ENCODE peak calls at places on chromosomes 13 and 19, in six cellular contexts. One of them, this sample, is unnamed.

GRCh38 chr19:2193807-2194206 is 30.1 kb downstream of the DOT1L start:
- DNase-seq in testis: no peak
- DNase-seq in transverse colon: no peak
- DNase-seq in mucosa of descending colon: no peak
- DNase-seq in cardiac fibroblast: no peak
- DNase-seq in PC-3: no peak
- DNase-seq in this sample: no peak

GRCh38 chr19:1223018-1223855 is 14.6 kb downstream of the CBARP start:
- DNase-seq in testis: peak; percentile 63
- DNase-seq in transverse colon: no peak
- DNase-seq in mucosa of descending colon: no peak
- DNase-seq in cardiac fibroblast: peak; percentile 60
- DNase-seq in PC-3: peak; percentile 41
- DNase-seq in this sample: peak; percentile 37

GRCh38 chr13:112368883-112369282 is 7.3 kb upstream of the SPACA7 start:
- DNase-seq in testis: no peak
- DNase-seq in transverse colon: no peak
- DNase-seq in mucosa of descending colon: no peak
- DNase-seq in cardiac fibroblast: no peak
- DNase-seq in PC-3: no peak
- DNase-seq in this sample: no peak

GRCh38 chr19:44582581-44583265 is 30.6 kb upstream of the IGSF23 start:
- DNase-seq in testis: peak; percentile 41
- DNase-seq in transverse colon: peak; percentile 55
- DNase-seq in mucosa of descending colon: peak; percentile 73
- DNase-seq in cardiac fibroblast: peak; percentile 56
- DNase-seq in PC-3: peak; percentile 37
- DNase-seq in this sample: no peak

GRCh38 chr13:99572131-99572530 is 70.9 kb downstream of the TM9SF2 start:
- DNase-seq in testis: no peak
- DNase-seq in transverse colon: no peak
- DNase-seq in mucosa of descending colon: no peak
- DNase-seq in cardiac fibroblast: peak; percentile 32
- DNase-seq in PC-3: no peak
- DNase-seq in this sample: no peak

GRCh38 chr19:10005632-10006334 is 4.5 kb downstream of the COL5A3 start:
- DNase-seq in testis: no peak
- DNase-seq in transverse colon: no peak
- DNase-seq in mucosa of descending colon: no peak
- DNase-seq in cardiac fibroblast: no peak
- DNase-seq in PC-3: no peak
- DNase-seq in this sample: no peak

GRCh38 chr19:3511506-3512251 is 5.6 kb downstream of the FZR1 start:
- DNase-seq in testis: no peak
- DNase-seq in transverse colon: no peak
- DNase-seq in mucosa of descending colon: no peak
- DNase-seq in cardiac fibroblast: no peak
- DNase-seq in PC-3: no peak
- DNase-seq in this sample: no peak

GRCh38 chr13:80000679-80001509 is 340.0 kb downstream of the SPRY2 start:
- DNase-seq in testis: no peak
- DNase-seq in transverse colon: no peak
- DNase-seq in mucosa of descending colon: no peak
- DNase-seq in cardiac fibroblast: no peak
- DNase-seq in PC-3: no peak
- DNase-seq in this sample: no peak

GRCh38 chr13:71606818-71607217 is 260.2 kb downstream of the DACH1 start:
- DNase-seq in testis: no peak
- DNase-seq in transverse colon: no peak
- DNase-seq in mucosa of descending colon: no peak
- DNase-seq in cardiac fibroblast: no peak
- DNase-seq in PC-3: no peak
- DNase-seq in this sample: no peak

GRCh38 chr19:46753420-46754155 is 7.3 kb upstream of the STRN4 start:
- DNase-seq in testis: peak; percentile 68
- DNase-seq in transverse colon: peak; percentile 78
- DNase-seq in mucosa of descending colon: peak; percentile 81
- DNase-seq in cardiac fibroblast: no peak
- DNase-seq in PC-3: peak; percentile 51
- DNase-seq in this sample: no peak

GRCh38 chr19:4294389-4294788 is 7.8 kb downstream of the TMIGD2 start:
- DNase-seq in testis: no peak
- DNase-seq in transverse colon: no peak
- DNase-seq in mucosa of descending colon: no peak
- DNase-seq in cardiac fibroblast: no peak
- DNase-seq in PC-3: no peak
- DNase-seq in this sample: no peak

GRCh38 chr19:4375164-4375619 is 25.2 kb downstream of the SH3GL1 start:
- DNase-seq in testis: no peak
- DNase-seq in transverse colon: peak; percentile 80
- DNase-seq in mucosa of descending colon: peak; percentile 70
- DNase-seq in cardiac fibroblast: no peak
- DNase-seq in PC-3: peak; percentile 95
- DNase-seq in this sample: no peak

GRCh38 chr19:10009269-10009665 is 1.0 kb downstream of the COL5A3 start:
- DNase-seq in testis: peak; percentile 74
- DNase-seq in transverse colon: peak; percentile 59
- DNase-seq in mucosa of descending colon: peak; percentile 61
- DNase-seq in cardiac fibroblast: peak; percentile 93
- DNase-seq in PC-3: peak; percentile 27
- DNase-seq in this sample: peak; percentile 87

GRCh38 chr13:36820222-36820621 is 1.2 kb downstream of the RFXAP start:
- DNase-seq in testis: no peak
- DNase-seq in transverse colon: no peak
- DNase-seq in mucosa of descending colon: no peak
- DNase-seq in cardiac fibroblast: peak; percentile 21
- DNase-seq in PC-3: no peak
- DNase-seq in this sample: peak; percentile 13

GRCh38 chr13:36818483-36819063 is 449 bp upstream of the RFXAP start:
- DNase-seq in testis: no peak
- DNase-seq in transverse colon: no peak
- DNase-seq in mucosa of descending colon: no peak
- DNase-seq in cardiac fibroblast: no peak
- DNase-seq in PC-3: no peak
- DNase-seq in this sample: no peak

GRCh38 chr13:36817996-36818395 is 1.0 kb upstream of the RFXAP start:
- DNase-seq in testis: no peak
- DNase-seq in transverse colon: no peak
- DNase-seq in mucosa of descending colon: no peak
- DNase-seq in cardiac fibroblast: no peak
- DNase-seq in PC-3: no peak
- DNase-seq in this sample: no peak

GRCh38 chr13:36819811-36820140 is 754 bp downstream of the RFXAP start:
- DNase-seq in testis: no peak
- DNase-seq in transverse colon: no peak
- DNase-seq in mucosa of descending colon: no peak
- DNase-seq in cardiac fibroblast: peak; percentile 38
- DNase-seq in PC-3: peak; percentile 21
- DNase-seq in this sample: peak; percentile 26

DNA sequence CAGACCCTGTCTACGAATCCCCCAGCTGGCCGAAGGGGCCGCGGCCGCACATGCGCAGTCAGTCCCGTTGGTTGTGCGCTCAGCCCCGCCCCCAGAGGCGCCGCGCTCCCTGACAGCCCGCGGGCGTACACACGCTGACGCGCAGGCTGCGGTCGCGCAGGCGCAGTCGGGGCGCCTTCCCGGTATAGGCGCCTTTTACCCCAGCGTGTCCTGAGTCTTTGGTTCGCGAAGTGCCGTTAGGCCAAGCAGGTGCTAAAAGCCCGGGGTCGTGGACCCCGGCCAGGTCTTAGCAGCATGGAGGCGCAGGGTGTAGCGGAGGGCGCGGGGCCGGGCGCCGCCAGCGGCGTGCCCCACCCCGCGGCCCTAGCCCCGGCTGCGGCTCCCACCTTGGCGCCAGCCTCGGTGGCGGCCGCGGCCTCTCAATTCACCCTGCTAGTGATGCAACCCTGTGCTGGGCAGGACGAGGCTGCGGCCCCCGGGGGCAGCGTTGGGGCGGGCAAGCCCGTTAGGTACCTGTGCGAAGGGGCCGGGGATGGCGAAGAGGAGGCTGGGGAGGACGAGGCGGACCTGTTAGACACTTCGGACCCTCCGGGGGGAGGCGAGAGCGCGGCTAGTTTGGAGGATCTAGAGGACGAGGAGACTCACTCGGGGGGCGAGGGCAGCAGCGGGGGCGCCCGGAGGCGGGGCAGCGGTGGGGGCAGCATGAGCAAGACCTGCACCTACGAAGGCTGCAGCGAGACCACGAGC is at the start of gene RFXAP:
- DNase-seq in testis: peak; percentile 94
- DNase-seq in transverse colon: peak; percentile 92
- DNase-seq in mucosa of descending colon: peak; percentile 94
- DNase-seq in cardiac fibroblast: peak; percentile 87
- DNase-seq in PC-3: peak; percentile 76
- DNase-seq in this sample: peak; percentile 87
- TF ChIP-seq CTCF in testis: no peak
- TF ChIP-seq CTCF in transverse colon: no peak
- TF ChIP-seq CTCF in mucosa of descending colon: peak; percentile 7
- TF ChIP-seq CTCF in cardiac fibroblast: no peak
- TF ChIP-seq CTCF in PC-3: no peak
- TF ChIP-seq CTCF in this sample: no peak

GRCh38 chr13:51223284-51224270 is 1.4 kb downstream of the FAM124A start:
- DNase-seq in testis: no peak
- DNase-seq in transverse colon: no peak
- DNase-seq in mucosa of descending colon: no peak
- DNase-seq in cardiac fibroblast: no peak
- DNase-seq in PC-3: no peak
- DNase-seq in this sample: no peak

GRCh38 chr13:51222510-51223283 is 499 bp downstream of the FAM124A start:
- DNase-seq in testis: no peak
- DNase-seq in transverse colon: no peak
- DNase-seq in mucosa of descending colon: no peak
- DNase-seq in cardiac fibroblast: no peak
- DNase-seq in PC-3: peak; percentile 5
- DNase-seq in this sample: no peak

GRCh38 chr13:51220706-51221105 is 1.5 kb upstream of the FAM124A start:
- DNase-seq in testis: no peak
- DNase-seq in transverse colon: no peak
- DNase-seq in mucosa of descending colon: no peak
- DNase-seq in cardiac fibroblast: no peak
- DNase-seq in PC-3: no peak
- DNase-seq in this sample: no peak

GRCh38 chr13:51221108-51221507 is 1.1 kb upstream of the FAM124A start:
- DNase-seq in testis: no peak
- DNase-seq in transverse colon: no peak
- DNase-seq in mucosa of descending colon: no peak
- DNase-seq in cardiac fibroblast: no peak
- DNase-seq in PC-3: no peak
- DNase-seq in this sample: no peak

DNA sequence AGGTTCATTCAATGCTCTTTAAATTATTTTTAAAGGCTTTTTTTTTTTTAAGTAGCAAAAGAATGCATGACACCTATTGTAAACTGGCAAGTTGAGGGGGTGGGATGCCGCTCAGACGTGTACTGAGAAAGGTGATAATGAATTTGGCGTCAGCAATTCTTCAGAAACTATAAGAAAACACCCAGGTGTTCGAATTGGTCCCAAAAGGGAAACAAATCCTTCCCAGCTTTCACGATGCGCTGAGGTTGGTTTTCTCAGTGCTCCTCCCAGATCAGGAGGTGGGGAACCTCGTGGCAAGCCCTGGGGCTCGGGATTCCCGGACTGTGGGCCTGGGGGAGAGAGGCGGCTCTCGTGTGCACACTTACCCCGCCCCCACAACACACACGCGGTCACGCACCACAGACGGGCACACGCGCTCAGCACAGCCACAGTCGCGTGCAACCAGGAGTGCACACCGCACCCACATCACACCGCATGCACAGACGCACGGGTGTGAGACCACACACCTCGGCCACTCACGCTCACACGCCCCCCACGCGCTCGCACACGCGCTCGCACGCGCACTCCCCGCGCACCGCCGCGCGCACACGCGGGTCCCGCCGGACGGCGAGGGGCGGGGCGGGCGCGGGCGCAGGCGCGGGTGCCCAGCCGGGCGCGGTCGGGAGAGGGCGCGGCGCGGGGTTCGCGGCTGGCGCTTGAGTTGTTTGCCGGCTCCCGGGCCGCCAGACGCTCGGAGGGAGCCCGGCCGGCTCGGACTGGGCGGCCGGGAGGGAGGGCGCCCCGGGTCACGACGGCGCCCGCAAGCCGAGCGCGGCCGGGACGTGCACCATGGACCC is at the start of gene FAM124A:
- DNase-seq in testis: no peak
- DNase-seq in transverse colon: peak; percentile 53
- DNase-seq in mucosa of descending colon: peak; percentile 60
- DNase-seq in cardiac fibroblast: no peak
- DNase-seq in PC-3: peak; percentile 45
- DNase-seq in this sample: no peak
- TF ChIP-seq CTCF in testis: no peak
- TF ChIP-seq CTCF in transverse colon: no peak
- TF ChIP-seq CTCF in mucosa of descending colon: peak; percentile 27
- TF ChIP-seq CTCF in cardiac fibroblast: no peak
- TF ChIP-seq CTCF in PC-3: no peak
- TF ChIP-seq CTCF in this sample: peak; percentile 10

DNA sequence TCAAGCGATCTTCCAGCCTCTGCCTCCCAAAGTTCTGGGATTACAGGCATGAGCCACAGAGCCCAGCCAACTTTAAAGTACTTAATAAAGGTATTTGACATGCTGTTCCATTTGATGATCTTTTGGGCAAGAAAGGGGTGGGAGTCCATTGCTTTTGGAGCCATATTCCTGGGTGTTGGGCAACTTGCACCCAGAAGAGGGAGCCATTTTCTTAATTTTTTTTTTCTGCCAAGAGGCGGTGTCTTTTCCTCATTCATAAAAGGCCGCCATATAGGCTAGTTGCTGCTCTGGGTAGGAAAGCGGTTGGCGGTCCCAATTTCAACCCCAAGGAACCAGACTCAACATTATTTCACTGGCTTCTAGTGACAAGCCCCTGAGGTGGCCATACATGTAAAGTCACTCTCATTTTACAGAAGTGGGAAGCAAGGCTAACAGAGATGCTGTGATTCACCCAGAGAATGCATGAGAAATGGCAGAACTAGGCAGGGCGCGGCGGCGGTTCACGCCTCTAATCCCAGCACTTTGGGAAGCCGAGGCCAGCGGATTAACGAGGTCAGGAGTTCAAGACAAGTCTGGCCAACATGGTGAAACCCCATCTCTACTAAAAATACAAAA is 139.6 kb downstream of the CACNA1A start:
- DNase-seq in testis: no peak
- DNase-seq in transverse colon: no peak
- DNase-seq in mucosa of descending colon: no peak
- DNase-seq in cardiac fibroblast: peak; percentile 58
- DNase-seq in PC-3: peak; percentile 81
- DNase-seq in this sample: peak; percentile 27
- TF ChIP-seq CTCF in testis: no peak
- TF ChIP-seq CTCF in transverse colon: no peak
- TF ChIP-seq CTCF in mucosa of descending colon: no peak
- TF ChIP-seq CTCF in cardiac fibroblast: peak; percentile 59
- TF ChIP-seq CTCF in PC-3: peak; percentile 93
- TF ChIP-seq CTCF in this sample: peak; percentile 57

DNA sequence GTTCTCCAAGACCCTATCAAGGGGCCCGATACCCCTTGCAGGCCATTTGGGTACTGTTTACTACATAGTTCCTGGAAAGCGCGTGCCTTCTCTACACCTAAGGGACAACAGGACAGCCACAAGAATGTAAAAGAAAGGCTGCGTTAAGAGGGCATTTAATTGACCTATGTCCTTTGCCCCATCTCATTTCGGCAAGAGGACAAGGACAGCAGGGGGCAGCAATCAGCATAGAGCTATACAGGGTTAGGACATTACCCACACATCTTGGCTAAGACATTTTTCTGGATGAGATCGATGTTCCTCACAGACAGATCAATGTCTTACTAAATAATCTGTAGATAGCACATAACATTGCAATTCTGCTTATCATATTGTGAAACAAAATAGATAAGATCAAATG is 41.2 kb downstream of the FLT3 start:
- DNase-seq in testis: peak; percentile 70
- DNase-seq in transverse colon: peak; percentile 51
- DNase-seq in mucosa of descending colon: peak; percentile 51
- DNase-seq in cardiac fibroblast: peak; percentile 48
- DNase-seq in PC-3: peak; percentile 54
- DNase-seq in this sample: no peak
- TF ChIP-seq CTCF in testis: no peak
- TF ChIP-seq CTCF in transverse colon: peak; percentile 14
- TF ChIP-seq CTCF in mucosa of descending colon: no peak
- TF ChIP-seq CTCF in cardiac fibroblast: peak; percentile 47
- TF ChIP-seq CTCF in PC-3: peak; percentile 73
- TF ChIP-seq CTCF in this sample: peak; percentile 22

This sample was measured in astrocyte of the spinal cord.